ENCODE peak calls at places on chromosomes 6 and 20, in eight cellular contexts. One of them, this sample, is unnamed.

GRCh38 chr6:156725712-156726111 is 51.5 kb upstream of the ARID1B start:
- DNase-seq in GM12892: no peak
- DNase-seq in prostate gland: no peak
- DNase-seq in GM23338: no peak
- DNase-seq in vagina: no peak
- DNase-seq in spleen: no peak
- DNase-seq in K562: no peak
- DNase-seq in breast epithelium: no peak
- DNase-seq in this sample: no peak

GRCh38 chr20:56778765-56779195 is 149.7 kb downstream of the TFAP2C start:
- DNase-seq in K562: no peak
- DNase-seq in GM23338: peak
- DNase-seq in GM12892: no peak
- DNase-seq in vagina: no peak
- DNase-seq in prostate gland: peak
- DNase-seq in spleen: peak
- DNase-seq in breast epithelium: no peak
- DNase-seq in this sample: no peak

GRCh38 chr20:50487397-50487796 is 22.8 kb upstream of the PTPN1 start:
- DNase-seq in K562: no peak
- DNase-seq in spleen: no peak
- DNase-seq in prostate gland: no peak
- DNase-seq in breast epithelium: no peak
- DNase-seq in GM12892: no peak
- DNase-seq in GM23338: no peak
- DNase-seq in vagina: no peak
- DNase-seq in this sample: no peak

GRCh38 chr6:134238960-134239795 is 78.7 kb downstream of the SGK1 start:
- DNase-seq in vagina: no peak
- DNase-seq in K562: no peak
- DNase-seq in breast epithelium: no peak
- DNase-seq in spleen: no peak
- DNase-seq in GM23338: no peak
- DNase-seq in prostate gland: no peak
- DNase-seq in GM12892: no peak
- DNase-seq in this sample: no peak

GRCh38 chr20:36888880-36889516 is 13.1 kb downstream of the TLDC2 start:
- DNase-seq in GM23338: no peak
- DNase-seq in K562: no peak
- DNase-seq in spleen: no peak
- DNase-seq in GM12892: no peak
- DNase-seq in prostate gland: no peak
- DNase-seq in breast epithelium: no peak
- DNase-seq in vagina: no peak
- DNase-seq in this sample: no peak

GRCh38 chr20:25270829-25271251 is 23.0 kb downstream of the PYGB start:
- DNase-seq in K562: no peak
- DNase-seq in breast epithelium: no peak
- DNase-seq in vagina: no peak
- DNase-seq in GM23338: no peak
- DNase-seq in GM12892: no peak
- DNase-seq in prostate gland: no peak
- DNase-seq in spleen: peak
- DNase-seq in this sample: peak

GRCh38 chr20:56358600-56359211 is at the start of gene FAM210B:
- DNase-seq in K562: peak
- DNase-seq in vagina: no peak
- DNase-seq in prostate gland: peak
- DNase-seq in spleen: peak
- DNase-seq in breast epithelium: peak
- DNase-seq in GM12892: peak
- DNase-seq in GM23338: peak
- DNase-seq in this sample: peak

GRCh38 chr6:7580927-7581618 is 8.9 kb upstream of the SNRNP48 start:
- DNase-seq in breast epithelium: no peak
- DNase-seq in GM23338: no peak
- DNase-seq in prostate gland: no peak
- DNase-seq in vagina: no peak
- DNase-seq in K562: peak
- DNase-seq in spleen: no peak
- DNase-seq in GM12892: no peak
- DNase-seq in this sample: no peak

GRCh38 chr6:99739526-99739925 is 132.9 kb downstream of the PRDM13 start:
- DNase-seq in K562: no peak
- DNase-seq in GM23338: no peak
- DNase-seq in breast epithelium: no peak
- DNase-seq in vagina: no peak
- DNase-seq in prostate gland: no peak
- DNase-seq in spleen: no peak
- DNase-seq in GM12892: no peak
- DNase-seq in this sample: no peak

GRCh38 chr20:6420336-6420735 is 297.5 kb upstream of the FERMT1 start:
- DNase-seq in prostate gland: no peak
- DNase-seq in vagina: no peak
- DNase-seq in spleen: no peak
- DNase-seq in GM12892: no peak
- DNase-seq in K562: no peak
- DNase-seq in breast epithelium: no peak
- DNase-seq in GM23338: no peak
- DNase-seq in this sample: no peak

GRCh38 chr6:33607784-33608161 is 13.3 kb upstream of the ITPR3 start:
- DNase-seq in spleen: peak
- DNase-seq in GM23338: peak
- DNase-seq in vagina: no peak
- DNase-seq in breast epithelium: no peak
- DNase-seq in GM12892: no peak
- DNase-seq in K562: no peak
- DNase-seq in prostate gland: no peak
- DNase-seq in this sample: no peak

GRCh38 chr6:13339863-13340635 is 11.7 kb upstream of the TBC1D7 start:
- DNase-seq in breast epithelium: no peak
- DNase-seq in spleen: no peak
- DNase-seq in K562: no peak
- DNase-seq in vagina: no peak
- DNase-seq in GM12892: no peak
- DNase-seq in prostate gland: no peak
- DNase-seq in GM23338: no peak
- DNase-seq in this sample: no peak

GRCh38 chr6:89313006-89313405 is 2.1 kb downstream of the GABRR2 start:
- DNase-seq in GM23338: peak
- DNase-seq in GM12892: no peak
- DNase-seq in K562: no peak
- DNase-seq in prostate gland: no peak
- DNase-seq in vagina: no peak
- DNase-seq in spleen: no peak
- DNase-seq in breast epithelium: no peak
- DNase-seq in this sample: no peak

GRCh38 chr6:10071631-10072220 is 343.1 kb downstream of the TFAP2A start:
- DNase-seq in GM12892: no peak
- DNase-seq in K562: no peak
- DNase-seq in spleen: no peak
- DNase-seq in vagina: no peak
- DNase-seq in prostate gland: no peak
- DNase-seq in GM23338: no peak
- DNase-seq in breast epithelium: no peak
- DNase-seq in this sample: no peak

GRCh38 chr6:44415424-44415823 is 27.9 kb downstream of the CDC5L start:
- DNase-seq in K562: no peak
- DNase-seq in breast epithelium: no peak
- DNase-seq in spleen: no peak
- DNase-seq in GM12892: no peak
- DNase-seq in prostate gland: no peak
- DNase-seq in GM23338: peak
- DNase-seq in vagina: no peak
- DNase-seq in this sample: no peak

GRCh38 chr6:166008441-166009369 is 158.9 kb downstream of the TBXT start:
- DNase-seq in prostate gland: no peak
- DNase-seq in breast epithelium: no peak
- DNase-seq in vagina: peak
- DNase-seq in GM12892: no peak
- DNase-seq in spleen: no peak
- DNase-seq in GM23338: peak
- DNase-seq in K562: no peak
- DNase-seq in this sample: peak

GRCh38 chr20:663315-664090 is 10.5 kb upstream of the SRXN1 start:
- DNase-seq in spleen: peak
- DNase-seq in GM23338: peak
- DNase-seq in vagina: no peak
- DNase-seq in K562: no peak
- DNase-seq in GM12892: no peak
- DNase-seq in breast epithelium: no peak
- DNase-seq in prostate gland: no peak
- DNase-seq in this sample: no peak

GRCh38 chr20:41348430-41349172 is 8.0 kb downstream of the LPIN3 start:
- DNase-seq in GM12892: no peak
- DNase-seq in prostate gland: no peak
- DNase-seq in vagina: no peak
- DNase-seq in breast epithelium: no peak
- DNase-seq in GM23338: no peak
- DNase-seq in K562: no peak
- DNase-seq in spleen: no peak
- DNase-seq in this sample: no peak

GRCh38 chr20:58765795-58766194 is 73.2 kb downstream of the NPEPL1 start:
- DNase-seq in prostate gland: no peak
- DNase-seq in K562: no peak
- DNase-seq in GM23338: no peak
- DNase-seq in GM12892: no peak
- DNase-seq in vagina: no peak
- DNase-seq in spleen: peak
- DNase-seq in breast epithelium: no peak
- DNase-seq in this sample: no peak

GRCh38 chr6:18326001-18326400 is 61.1 kb upstream of the RNF144B start:
- DNase-seq in GM12892: no peak
- DNase-seq in vagina: no peak
- DNase-seq in K562: no peak
- DNase-seq in spleen: no peak
- DNase-seq in GM23338: no peak
- DNase-seq in breast epithelium: no peak
- DNase-seq in prostate gland: no peak
- DNase-seq in this sample: no peak

GRCh38 chr6:120844084-120844483 is 490.2 kb downstream of the TBC1D32 start:
- DNase-seq in spleen: no peak
- DNase-seq in GM12892: no peak
- DNase-seq in GM23338: no peak
- DNase-seq in breast epithelium: no peak
- DNase-seq in vagina: no peak
- DNase-seq in K562: no peak
- DNase-seq in prostate gland: no peak
- DNase-seq in this sample: no peak

GRCh38 chr6:121688974-121689373 is 253.5 kb downstream of the GJA1 start:
- DNase-seq in K562: no peak
- DNase-seq in GM23338: no peak
- DNase-seq in spleen: no peak
- DNase-seq in breast epithelium: no peak
- DNase-seq in vagina: no peak
- DNase-seq in prostate gland: no peak
- DNase-seq in GM12892: no peak
- DNase-seq in this sample: no peak

GRCh38 chr20:63750807-63751470 is 11.4 kb downstream of the SLC2A4RG start:
- DNase-seq in K562: peak
- DNase-seq in prostate gland: no peak
- DNase-seq in spleen: peak
- DNase-seq in vagina: no peak
- DNase-seq in GM12892: no peak
- DNase-seq in GM23338: peak
- DNase-seq in breast epithelium: no peak
- DNase-seq in this sample: no peak

GRCh38 chr6:141056945-141057635 is 1075.6 kb upstream of the GJE1 start:
- DNase-seq in breast epithelium: no peak
- DNase-seq in prostate gland: no peak
- DNase-seq in vagina: no peak
- DNase-seq in spleen: no peak
- DNase-seq in K562: no peak
- DNase-seq in GM12892: no peak
- DNase-seq in GM23338: no peak
- DNase-seq in this sample: no peak
- TF ChIP-seq POLR2AphosphoS5 in breast epithelium: no peak
- TF ChIP-seq POLR2AphosphoS5 in prostate gland: no peak
- TF ChIP-seq POLR2AphosphoS5 in vagina: no peak
- TF ChIP-seq POLR2AphosphoS5 in spleen: no peak
- TF ChIP-seq POLR2AphosphoS5 in K562: no peak
- TF ChIP-seq POLR2AphosphoS5 in GM12892: no peak
- TF ChIP-seq POLR2AphosphoS5 in GM23338: no peak
- TF ChIP-seq POLR2AphosphoS5 in this sample: no peak

GRCh38 chr20:62367136-62367482 is at the start of gene LAMA5:
- DNase-seq in vagina: no peak
- DNase-seq in prostate gland: no peak
- DNase-seq in breast epithelium: no peak
- DNase-seq in GM12892: peak
- DNase-seq in K562: peak
- DNase-seq in spleen: no peak
- DNase-seq in GM23338: peak
- DNase-seq in this sample: peak
- TF ChIP-seq POLR2AphosphoS5 in vagina: no peak
- TF ChIP-seq POLR2AphosphoS5 in prostate gland: no peak
- TF ChIP-seq POLR2AphosphoS5 in breast epithelium: no peak
- TF ChIP-seq POLR2AphosphoS5 in GM12892: no peak
- TF ChIP-seq POLR2AphosphoS5 in K562: peak
- TF ChIP-seq POLR2AphosphoS5 in spleen: peak
- TF ChIP-seq POLR2AphosphoS5 in GM23338: peak
- TF ChIP-seq POLR2AphosphoS5 in this sample: peak

GRCh38 chr6:21447987-21448386 is 145.6 kb upstream of the SOX4 start:
- DNase-seq in K562: no peak
- DNase-seq in vagina: no peak
- DNase-seq in GM23338: no peak
- DNase-seq in prostate gland: no peak
- DNase-seq in breast epithelium: no peak
- DNase-seq in GM12892: no peak
- DNase-seq in spleen: no peak
- DNase-seq in this sample: no peak

GRCh38 chr6:21444861-21445260 is 148.7 kb upstream of the SOX4 start:
- DNase-seq in K562: no peak
- DNase-seq in prostate gland: no peak
- DNase-seq in vagina: no peak
- DNase-seq in breast epithelium: no peak
- DNase-seq in GM23338: no peak
- DNase-seq in GM12892: no peak
- DNase-seq in spleen: no peak
- DNase-seq in this sample: no peak

GRCh38 chr6:21450628-21451027 is 142.9 kb upstream of the SOX4 start:
- DNase-seq in K562: no peak
- DNase-seq in prostate gland: no peak
- DNase-seq in GM23338: no peak
- DNase-seq in spleen: no peak
- DNase-seq in GM12892: no peak
- DNase-seq in breast epithelium: no peak
- DNase-seq in vagina: no peak
- DNase-seq in this sample: no peak

GRCh38 chr6:21451546-21452013 is 142.0 kb upstream of the SOX4 start:
- DNase-seq in vagina: no peak
- DNase-seq in GM23338: no peak
- DNase-seq in K562: no peak
- DNase-seq in spleen: no peak
- DNase-seq in breast epithelium: no peak
- DNase-seq in GM12892: no peak
- DNase-seq in prostate gland: no peak
- DNase-seq in this sample: no peak

GRCh38 chr6:21448485-21449109 is 145.0 kb upstream of the SOX4 start:
- DNase-seq in GM23338: no peak
- DNase-seq in spleen: no peak
- DNase-seq in K562: no peak
- DNase-seq in GM12892: no peak
- DNase-seq in breast epithelium: no peak
- DNase-seq in prostate gland: no peak
- DNase-seq in vagina: no peak
- DNase-seq in this sample: no peak
- TF ChIP-seq POLR2AphosphoS5 in GM23338: no peak
- TF ChIP-seq POLR2AphosphoS5 in spleen: no peak
- TF ChIP-seq POLR2AphosphoS5 in K562: no peak
- TF ChIP-seq POLR2AphosphoS5 in GM12892: no peak
- TF ChIP-seq POLR2AphosphoS5 in breast epithelium: no peak
- TF ChIP-seq POLR2AphosphoS5 in prostate gland: no peak
- TF ChIP-seq POLR2AphosphoS5 in vagina: no peak
- TF ChIP-seq POLR2AphosphoS5 in this sample: no peak

GRCh38 chr6:125790403-125791150 is at the start of gene NCOA7:
- DNase-seq in vagina: no peak
- DNase-seq in GM12892: peak
- DNase-seq in K562: peak
- DNase-seq in breast epithelium: peak
- DNase-seq in GM23338: peak
- DNase-seq in prostate gland: peak
- DNase-seq in spleen: peak
- DNase-seq in this sample: peak
- TF ChIP-seq POLR2AphosphoS5 in vagina: peak
- TF ChIP-seq POLR2AphosphoS5 in GM12892: peak
- TF ChIP-seq POLR2AphosphoS5 in K562: no peak
- TF ChIP-seq POLR2AphosphoS5 in breast epithelium: peak
- TF ChIP-seq POLR2AphosphoS5 in GM23338: peak
- TF ChIP-seq POLR2AphosphoS5 in prostate gland: peak
- TF ChIP-seq POLR2AphosphoS5 in spleen: peak
- TF ChIP-seq POLR2AphosphoS5 in this sample: peak